ENCODE peak calls at places on chromosomes 13 and 19, in four cellular contexts. O, J, K and G are unnamed samples.

GRCh38 chr13:35722438-35723060 is 246.1 kb upstream of the MAB21L1 start:
- DNase-seq in O (no peak), J (no peak), K (no peak), G (no peak)

GRCh38 chr19:7355151-7355845 is 6.6 kb downstream of the ARHGEF18 start:
- DNase-seq in O (no peak), J (no peak), K (peak; percentile 85), G (no peak)

GRCh38 chr19:7691497-7691896 is 10.4 kb downstream of the FCER2 start:
- DNase-seq in O (no peak), J (no peak), K (no peak), G (no peak)

GRCh38 chr19:47324502-47324901 is 7.5 kb upstream of the C5AR2 start:
- DNase-seq in O (no peak), J (no peak), K (no peak), G (no peak)

GRCh38 chr13:72648513-72649065 is 78.8 kb downstream of the MZT1 start:
- DNase-seq in O (no peak), J (no peak), K (no peak), G (peak; percentile 9)

GRCh38 chr13:31699650-31700049 is 39.7 kb upstream of the RXFP2 start:
- DNase-seq in O (no peak), J (no peak), K (no peak), G (no peak)

GRCh38 chr19:50203281-50204080 is at the start of gene MYH14:
- DNase-seq in O (peak; percentile 21), J (no peak), K (peak; percentile 50), G (peak; percentile 3)

GRCh38 chr13:26971990-26972888 is 199.4 kb downstream of the USP12 start:
- DNase-seq in O (peak; percentile 17), J (no peak), K (no peak), G (no peak)

GRCh38 chr19:34041922-34042521 is 130.3 kb upstream of the LSM14A start:
- DNase-seq in O (peak; percentile 82), J (peak; percentile 34), K (peak; percentile 78), G (peak; percentile 76)

GRCh38 chr19:5661483-5661882 is 18.8 kb downstream of the MICOS13 start:
- DNase-seq in O (no peak), J (no peak), K (no peak), G (no peak)

GRCh38 chr13:113947321-113948033 is 26.4 kb downstream of the C13orf46 start:
- DNase-seq in O (no peak), J (no peak), K (peak; percentile 91), G (no peak)

GRCh38 chr13:57253551-57253950 is 86.6 kb downstream of the PRR20E start:
- DNase-seq in O (no peak), J (no peak), K (no peak), G (no peak)

GRCh38 chr13:74920361-74920760 is 561.6 kb downstream of the TBC1D4 start:
- DNase-seq in O (no peak), J (no peak), K (no peak), G (no peak)

GRCh38 chr13:80339578-80339840 is 1.4 kb downstream of the SPRY2 start:
- DNase-seq in O (no peak), J (no peak), K (peak; percentile 33), G (no peak)

GRCh38 chr13:64186503-64186902 is 2770.9 kb upstream of the PCDH20 start:
- DNase-seq in O (no peak), J (no peak), K (peak; percentile 9), G (peak; percentile 59)

GRCh38 chr19:51749979-51750378 is 1.7 kb downstream of the FPR1 start:
- DNase-seq in O (no peak), J (no peak), K (peak; percentile 60), G (no peak)

GRCh38 chr13:36915106-36915505 is 4.9 kb downstream of the SMAD9 start:
- DNase-seq in O (no peak), J (no peak), K (no peak), G (no peak)

GRCh38 chr19:5563941-5564612 is 3.7 kb downstream of the TINCR start:
- DNase-seq in O (no peak), J (no peak), K (no peak), G (peak; percentile 38)